ENCODE peak calls at places on chromosomes 1 and 21, in nine cellular contexts. O is lung; J is K562; H is astrocyte; X is aorta; N is IMR-90; Y is left ventricle myocardium inferior; D is transverse colon; K is CD8-positive, alpha-beta T cell. F is an unnamed sample.

GRCh38 chr1:225627304-225627947 is 25.5 kb downstream of the ENAH start:
- DNase-seq in J (no peak), Y (no peak), K (no peak), X (no peak), N (no peak), O (no peak), D (no peak), H (no peak), F (no peak)

GRCh38 chr21:16145479-16145878 is 415.7 kb downstream of the USP25 start:
- DNase-seq in X (peak; percentile 45), N (no peak), Y (no peak), D (no peak), H (no peak), O (no peak), J (no peak), K (no peak), F (no peak)

GRCh38 chr1:183873642-183874041 is 68.7 kb downstream of the RGL1 start:
- DNase-seq in N (no peak), D (no peak), Y (no peak), J (no peak), K (no peak), X (no peak), H (no peak), O (no peak), F (no peak)

GRCh38 chr1:30762152-30762930 is 4.8 kb upstream of the LAPTM5 start:
- DNase-seq in Y (no peak), O (no peak), K (no peak), X (no peak), H (no peak), D (no peak), N (no peak), J (no peak), F (no peak)

GRCh38 chr1:207963429-207964194 is 52.7 kb upstream of the CD34 start:
- DNase-seq in O (peak; percentile 88), N (peak; percentile 75), X (peak; percentile 96), H (peak; percentile 37), K (peak; percentile 93), J (peak; percentile 100), D (peak; percentile 93), Y (peak; percentile 90), F (peak; percentile 70)

GRCh38 chr1:9037476-9038337 is 11.5 kb upstream of the SLC2A7 start:
- DNase-seq in Y (no peak), D (no peak), J (no peak), H (no peak), O (no peak), X (no peak), N (no peak), K (no peak), F (no peak)

GRCh38 chr1:77513839-77514763 is 168.4 kb downstream of the ZZZ3 start:
- DNase-seq in X (no peak), D (no peak), H (peak; percentile 87), N (peak; percentile 86), J (no peak), O (no peak), Y (no peak), K (no peak), F (no peak)

GRCh38 chr1:228471762-228472398 is 15.3 kb upstream of the RNF187 start:
- DNase-seq in H (no peak), O (no peak), D (no peak), Y (no peak), J (peak; percentile 68), X (no peak), K (no peak), N (peak; percentile 44), F (no peak)

GRCh38 chr1:183953031-183953430 is 84.5 kb downstream of the COLGALT2 start:
- DNase-seq in J (no peak), H (no peak), K (no peak), D (no peak), O (no peak), X (no peak), Y (no peak), N (peak; percentile 28), F (no peak)

GRCh38 chr21:45827881-45828579 is 153.5 kb upstream of the COL6A1 start:
- DNase-seq in O (no peak), K (no peak), X (no peak), J (no peak), N (no peak), D (no peak), H (no peak), Y (no peak), F (no peak)

GRCh38 chr1:37931148-37931492 is 15.7 kb downstream of the INPP5B start:
- DNase-seq in O (peak; percentile 30), D (peak; percentile 31), H (no peak), X (no peak), K (peak; percentile 54), Y (no peak), N (no peak), J (peak; percentile 59), F (peak; percentile 2)

GRCh38 chr1:233662503-233663105 is 48.7 kb downstream of the KCNK1 start:
- DNase-seq in H (peak; percentile 49), D (no peak), K (no peak), N (peak; percentile 1), J (no peak), O (no peak), Y (no peak), X (no peak), F (no peak)
- H3K4me3 ChIP-seq in H (no peak overlapping the region), D (no peak overlapping the region), K (no peak overlapping the region), N (no peak overlapping the region), J (no peak overlapping the region), O (no peak overlapping the region), Y (no peak overlapping the region), X (no peak overlapping the region), F (no peak overlapping the region)

DNA sequence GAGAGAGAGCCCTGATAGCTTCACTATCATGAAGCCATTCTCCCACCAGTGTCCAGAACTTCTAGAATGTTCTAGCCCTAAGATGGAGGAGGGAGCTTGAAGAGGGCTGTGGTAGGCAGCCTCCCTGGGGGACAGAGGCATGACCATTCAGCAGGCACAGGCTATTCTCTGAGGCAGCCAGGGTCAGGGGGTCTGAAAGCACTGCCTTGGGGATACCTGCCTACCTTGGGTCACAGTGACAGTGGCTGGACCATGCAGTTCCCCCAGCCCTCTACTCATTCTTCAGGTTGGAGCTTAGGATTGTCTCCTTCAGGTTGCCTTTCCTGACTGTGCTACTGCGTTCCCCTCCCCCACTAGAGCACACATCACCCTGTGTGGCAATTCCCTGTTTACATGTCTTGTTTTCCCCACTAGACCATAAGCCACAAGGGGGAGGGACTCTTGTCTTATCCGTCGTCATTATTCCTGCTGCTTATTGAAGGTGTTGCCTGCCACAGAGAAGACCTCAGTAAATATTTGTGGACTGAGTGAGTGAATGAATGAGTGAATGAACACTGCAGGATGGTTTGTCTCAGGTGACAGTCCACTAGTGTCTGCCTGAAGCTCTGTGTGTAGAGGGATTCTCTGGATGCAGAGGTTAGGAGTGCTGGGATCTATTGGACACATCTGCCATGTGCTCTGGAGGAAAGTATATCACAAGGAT is 5.2 kb downstream of the ZDHHC18 start:
- DNase-seq in O (no peak), H (no peak), J (no peak), N (no peak), Y (no peak), K (no peak), X (no peak), D (no peak), F (no peak)
- H3K36me3 ChIP-seq in O (no peaks in the 10 kb centered on the region), H (peaks cover 20% of the 10 kb centered on the region), J (peaks cover 73% of the 10 kb centered on the region), N (peaks cover 44% of the 10 kb centered on the region), Y (peaks cover 50% of the 10 kb centered on the region), K (peaks cover 16% of the 10 kb centered on the region), X (no peaks in the 10 kb centered on the region), D (peaks cover 15% of the 10 kb centered on the region), F (peaks cover 18% of the 10 kb centered on the region)

GRCh38 chr1:2929335-2929734 is 91.9 kb upstream of the ACTRT2 start:
- DNase-seq in H (no peak), N (no peak), O (no peak), D (no peak), K (no peak), Y (no peak), J (no peak), X (no peak), F (no peak)

GRCh38 chr1:2930016-2930815 is 91.1 kb upstream of the ACTRT2 start:
- DNase-seq in O (no peak), D (no peak), K (no peak), X (no peak), H (no peak), J (no peak), N (no peak), Y (no peak), F (no peak)

GRCh38 chr1:2932671-2933350 is 88.5 kb upstream of the ACTRT2 start:
- DNase-seq in D (no peak), J (no peak), Y (no peak), X (peak; percentile 71), H (no peak), K (no peak), N (no peak), O (no peak), F (no peak)

GRCh38 chr1:2931722-2932401 is 89.4 kb upstream of the ACTRT2 start:
- DNase-seq in X (no peak), N (no peak), H (no peak), D (no peak), Y (no peak), J (no peak), O (no peak), K (no peak), F (no peak)

DNA sequence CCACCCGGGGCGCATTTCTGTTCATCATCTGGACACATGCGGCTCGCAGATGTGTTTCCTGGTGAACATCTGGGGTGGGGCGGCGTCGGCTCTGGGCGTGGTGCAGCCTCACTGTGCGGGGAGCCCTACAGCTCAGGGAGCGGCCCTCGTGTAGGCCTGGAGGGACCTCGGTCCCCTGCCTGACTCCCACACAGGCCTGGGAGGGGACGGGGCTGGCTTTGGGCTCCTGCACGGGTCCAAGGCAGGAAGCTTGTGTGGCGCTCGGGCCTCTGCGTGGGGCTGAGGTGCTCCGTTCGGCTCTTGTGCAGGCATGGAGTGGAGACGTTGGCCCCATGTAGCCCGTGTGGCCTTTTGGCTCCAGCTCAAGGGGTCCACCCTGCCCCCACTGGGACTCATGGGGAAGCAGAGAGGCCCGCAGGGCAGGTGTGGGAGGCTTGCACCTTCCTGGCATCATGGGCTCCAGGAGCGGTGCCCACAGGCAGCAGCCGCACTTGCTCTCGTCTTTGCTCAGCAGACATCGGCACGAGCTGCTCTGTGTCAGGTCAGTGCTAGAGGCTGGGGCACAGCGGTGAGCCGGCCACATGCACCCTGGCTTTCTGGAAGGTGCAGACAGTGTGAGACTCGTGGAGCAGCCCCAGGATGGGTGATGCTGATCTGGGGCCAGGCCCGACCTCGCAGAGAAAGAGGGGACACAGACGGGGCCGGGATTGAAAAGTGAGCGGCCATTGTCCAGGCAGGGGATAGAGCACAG is 90.1 kb upstream of the ACTRT2 start:
- DNase-seq in N (no peak), X (no peak), O (no peak), Y (no peak), K (no peak), D (no peak), J (no peak), H (no peak), F (no peak)
- H3K9me3 ChIP-seq in N (peaks cover 78% of the 10 kb centered on the region), X (no peaks in the 10 kb centered on the region), O (no peaks in the 10 kb centered on the region), Y (no peaks in the 10 kb centered on the region), K (no peaks in the 10 kb centered on the region), D (no peaks in the 10 kb centered on the region), J (no peaks in the 10 kb centered on the region), H (no peaks in the 10 kb centered on the region), F (no peaks in the 10 kb centered on the region)

DNA sequence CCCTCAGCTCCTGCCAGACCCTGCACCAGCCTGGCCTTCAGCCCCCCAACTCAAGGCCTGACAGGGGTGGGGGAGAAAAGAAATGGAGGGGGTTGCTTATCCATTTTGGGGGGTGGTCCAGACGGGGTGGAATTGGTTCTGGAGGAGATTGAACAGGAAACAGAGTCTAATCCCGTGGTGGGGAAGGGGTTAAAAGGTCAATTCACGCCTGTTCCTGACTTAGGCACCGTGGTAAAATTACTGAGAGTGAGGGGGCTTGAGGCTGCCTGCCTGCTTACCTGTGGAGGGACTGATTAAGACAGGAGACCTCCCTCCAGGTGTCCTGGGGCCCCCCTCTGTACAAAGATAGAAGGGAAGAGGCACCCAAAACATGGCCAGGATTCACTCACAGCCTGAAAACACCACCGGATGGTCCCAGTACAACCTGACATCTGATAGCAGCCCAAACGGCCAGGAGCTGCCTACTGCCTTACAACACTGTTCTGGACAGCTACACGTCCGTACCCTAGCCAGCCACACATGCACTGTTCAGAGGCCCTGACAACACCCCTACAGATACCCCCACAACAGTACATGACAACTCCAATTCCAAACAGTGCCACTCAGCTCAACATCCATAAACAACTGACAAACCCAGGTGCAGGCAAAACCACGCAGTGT is 31.8 kb downstream of the AHDC1 start:
- DNase-seq in O (no peak), Y (peak; percentile 16), K (no peak), H (no peak), X (no peak), J (no peak), D (no peak), N (no peak), F (no peak)
- H3K4me3 ChIP-seq in O (no peak overlapping the region), Y (peak overlapping the region; percentile 33), K (no peak overlapping the region), H (no peak overlapping the region), X (no peak overlapping the region), J (no peak overlapping the region), D (no peak overlapping the region), N (no peak overlapping the region), F (no peak overlapping the region)